ENCODE peak calls at places on chromosomes 6 and 20, in four cellular contexts. I, U, Q and L are unnamed samples.

GRCh38 chr6:89369009-89369408 is 16.5 kb upstream of the UBE2J1 start:
- DNase-seq in I (peak), U (peak), Q (no peak), L (peak)

GRCh38 chr6:112802154-112802553 is 455.0 kb downstream of the RFPL4B start:
- DNase-seq in I (no peak), U (no peak), Q (no peak), L (no peak)

GRCh38 chr6:42984924-42985475 is 630 bp downstream of the PPP2R5D start:
- DNase-seq in I (no peak), U (no peak), Q (peak), L (no peak)

GRCh38 chr20:59020938-59021551 is 1.8 kb downstream of the TUBB1 start:
- DNase-seq in I (no peak), U (no peak), Q (peak), L (no peak)

GRCh38 chr6:18422136-18422535 is 35.0 kb downstream of the RNF144B start:
- DNase-seq in I (peak), U (no peak), Q (no peak), L (no peak)

GRCh38 chr6:53263915-53264314 is 84.8 kb downstream of the ELOVL5 start:
- DNase-seq in I (no peak), U (no peak), Q (no peak), L (no peak)

GRCh38 chr6:116405147-116405546 is 34.4 kb downstream of the DSE start:
- DNase-seq in I (no peak), U (no peak), Q (no peak), L (no peak)

GRCh38 chr20:48671141-48671540 is 156.7 kb downstream of the PREX1 start:
- DNase-seq in I (no peak), U (no peak), Q (no peak), L (no peak)

GRCh38 chr6:147366290-147366689 is 142.2 kb upstream of the SAMD5 start:
- DNase-seq in I (peak), U (no peak), Q (no peak), L (no peak)

GRCh38 chr6:31874084-31874670 is 4.6 kb downstream of the SLC44A4 start:
- DNase-seq in I (no peak), U (no peak), Q (no peak), L (no peak)

GRCh38 chr6:5765141-5765760 is 241.5 kb downstream of the NRN1 start:
- DNase-seq in I (no peak), U (no peak), Q (no peak), L (no peak)

GRCh38 chr6:4129446-4129845 is 5.9 kb downstream of the ECI2 start:
- DNase-seq in I (no peak), U (no peak), Q (no peak), L (no peak)

GRCh38 chr6:14881399-14881798 is 364.5 kb upstream of the JARID2 start:
- DNase-seq in I (no peak), U (no peak), Q (no peak), L (peak)

GRCh38 chr6:46967950-46968349 is 46.2 kb upstream of the ADGRF5 start:
- DNase-seq in I (no peak), U (no peak), Q (no peak), L (no peak)
- TF ChIP-seq HMGXB4 in I (no peak), U (no peak), Q (no peak), L (no peak)

GRCh38 chr20:25863536-25864325 is 167.1 kb upstream of the ZNF337 start:
- DNase-seq in I (peak), U (no peak), Q (no peak), L (no peak)

GRCh38 chr20:25865715-25866656 is 169.3 kb upstream of the ZNF337 start:
- DNase-seq in I (peak), U (peak), Q (peak), L (peak)

GRCh38 chr20:25864986-25865714 is 168.5 kb upstream of the ZNF337 start:
- DNase-seq in I (no peak), U (no peak), Q (no peak), L (no peak)

GRCh38 chr20:25864326-25864970 is 167.8 kb upstream of the ZNF337 start:
- DNase-seq in I (no peak), U (no peak), Q (no peak), L (no peak)

DNA sequence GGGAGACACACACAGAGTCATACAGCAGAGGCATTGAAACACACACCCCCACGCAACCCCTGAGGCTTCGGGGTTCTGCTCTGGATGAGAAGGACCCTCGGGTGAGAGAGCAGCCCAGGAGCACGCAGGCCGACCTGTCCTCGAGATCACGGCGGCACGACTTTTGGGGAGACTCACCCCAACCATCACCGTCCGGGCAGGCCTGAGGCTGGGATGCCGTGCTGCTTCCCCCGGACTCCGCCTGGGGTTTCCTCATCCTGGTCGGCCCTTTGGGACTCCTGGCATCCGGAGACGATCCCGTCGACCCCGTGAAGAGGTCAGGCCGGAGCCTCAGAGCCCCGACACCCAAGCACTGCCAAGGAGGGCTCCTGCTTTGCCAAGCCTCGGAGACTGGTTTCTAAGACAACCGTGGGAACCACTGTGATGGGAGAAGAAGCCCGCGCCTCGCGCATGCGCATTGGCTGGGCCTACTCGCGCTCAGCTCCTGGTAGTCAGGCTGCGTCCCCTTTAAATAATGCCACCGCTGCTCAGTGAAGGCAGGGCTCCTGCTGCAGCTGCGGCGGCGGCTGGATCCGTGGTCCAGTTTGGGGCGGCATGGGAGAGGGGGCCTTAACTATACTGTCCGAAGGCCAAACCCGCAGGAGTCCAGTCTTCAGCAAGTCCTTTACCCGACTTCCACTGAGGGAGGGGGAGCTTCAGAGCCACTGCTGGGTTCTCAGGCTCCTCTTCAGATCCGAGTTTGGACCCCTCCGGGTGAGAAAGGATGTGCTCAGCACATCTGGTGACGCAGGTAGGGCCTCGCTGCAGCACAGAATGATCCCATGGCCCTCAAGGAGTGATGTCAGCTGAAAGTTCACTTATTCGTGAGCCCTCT is 171.4 kb upstream of the ZNF337 start:
- DNase-seq in I (no peak), U (peak), Q (peak), L (peak)
- TF ChIP-seq HMGXB4 in I (no peak), U (no peak), Q (no peak), L (no peak)

GRCh38 chr20:50242178-50242514 is 51.5 kb downstream of the CEBPB start:
- DNase-seq in I (no peak), U (no peak), Q (no peak), L (no peak)
- TF ChIP-seq HMGXB4 in I (no peak), U (no peak), Q (no peak), L (no peak)

DNA sequence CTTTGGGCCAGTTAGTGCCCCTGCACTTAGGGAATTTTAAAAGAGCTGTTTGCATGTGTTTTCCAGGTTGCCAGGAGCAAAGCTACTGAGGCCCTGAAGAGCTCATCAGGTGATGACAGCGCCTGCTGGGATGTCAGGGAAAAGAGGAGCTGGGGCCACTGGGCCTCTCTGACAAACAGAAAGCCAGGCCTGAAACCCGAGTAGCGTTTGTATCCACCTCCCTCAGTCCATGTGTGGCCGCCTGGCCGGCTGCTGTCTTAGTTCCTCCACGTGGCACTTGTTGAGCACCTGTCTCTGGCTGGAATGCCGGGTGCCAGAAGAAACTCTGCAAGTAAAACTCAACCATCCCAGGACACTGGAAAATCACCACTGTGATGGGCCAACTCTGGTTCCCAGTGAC is 601.2 kb downstream of the CDH26 start:
- DNase-seq in I (no peak), U (peak), Q (no peak), L (no peak)
- TF ChIP-seq HMGXB4 in I (no peak), U (no peak), Q (no peak), L (no peak)

GRCh38 chr6:92759195-92759594 is 660.2 kb downstream of the EPHA7 start:
- DNase-seq in I (no peak), U (no peak), Q (no peak), L (no peak)
- TF ChIP-seq HMGXB4 in I (no peak), U (no peak), Q (no peak), L (no peak)

GRCh38 chr6:2632368-2632767 is 118.4 kb downstream of the MYLK4 start:
- DNase-seq in I (no peak), U (no peak), Q (no peak), L (no peak)
- TF ChIP-seq HMGXB4 in I (no peak), U (no peak), Q (no peak), L (no peak)

GRCh38 chr6:165679326-165679725 is 16.3 kb upstream of the PDE10A start:
- DNase-seq in I (no peak), U (no peak), Q (no peak), L (no peak)

GRCh38 chr6:165678904-165679303 is 15.9 kb upstream of the PDE10A start:
- DNase-seq in I (no peak), U (no peak), Q (no peak), L (no peak)

GRCh38 chr6:165676435-165677068 is 13.5 kb upstream of the PDE10A start:
- DNase-seq in I (no peak), U (peak), Q (peak), L (no peak)

GRCh38 chr6:165677091-165677490 is 14.1 kb upstream of the PDE10A start:
- DNase-seq in I (no peak), U (no peak), Q (no peak), L (no peak)

GRCh38 chr6:165678429-165678828 is 15.4 kb upstream of the PDE10A start:
- DNase-seq in I (no peak), U (no peak), Q (no peak), L (no peak)
- TF ChIP-seq HMGXB4 in I (no peak), U (no peak), Q (no peak), L (no peak)

GRCh38 chr6:125529061-125529460 is 220.4 kb upstream of the HEY2 start:
- DNase-seq in I (no peak), U (no peak), Q (no peak), L (no peak)

GRCh38 chr6:125524356-125524755 is 222.6 kb upstream of the HDDC2 start:
- DNase-seq in I (no peak), U (no peak), Q (no peak), L (no peak)

GRCh38 chr6:125526007-125526720 is 223.3 kb upstream of the HEY2 start:
- DNase-seq in I (no peak), U (no peak), Q (no peak), L (no peak)

GRCh38 chr6:125533710-125534397 is 215.6 kb upstream of the HEY2 start:
- DNase-seq in I (peak), U (peak), Q (no peak), L (no peak)

DNA sequence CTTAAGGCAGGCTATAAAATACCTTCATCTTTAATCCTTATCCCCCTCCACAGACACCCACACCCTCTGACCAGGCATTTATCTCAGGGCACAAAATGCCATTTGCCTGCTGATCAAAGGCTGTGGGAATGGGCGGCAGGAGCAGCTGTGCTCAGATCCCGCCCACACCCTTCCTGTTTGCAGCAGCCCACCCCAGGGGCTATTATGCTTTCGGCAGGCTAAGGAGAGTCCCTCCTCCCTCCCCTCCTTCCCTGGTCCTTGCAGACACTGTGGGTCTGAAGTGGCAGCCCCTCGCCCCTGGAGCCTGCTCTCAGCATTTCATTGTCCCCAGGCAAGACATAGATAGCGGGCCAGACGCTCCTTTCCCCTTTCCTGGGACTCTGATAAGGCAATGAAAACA is 220.8 kb upstream of the HEY2 start:
- DNase-seq in I (no peak), U (peak), Q (peak), L (no peak)
- TF ChIP-seq HMGXB4 in I (no peak), U (no peak), Q (no peak), L (no peak)